ENCODE peak calls at places on chromosomes 3 and 15, in seven cellular contexts. R is A549, I is right atrium auricular region, Z is fibroblast of mammary gland, S is fibroblast of lung, T is astrocyte, M is AG04449. C is an unnamed sample.

GRCh38 chr3:105953831-105954230 is 85.0 kb upstream of the CBLB start:
- DNase-seq in Z (peak), I (no peak), S (no peak), T (no peak), M (no peak), R (no peak), C (no peak)

GRCh38 chr3:31893174-31893573 is 87.9 kb downstream of the OSBPL10 start:
- DNase-seq in S (peak), Z (no peak), I (no peak), M (no peak), T (peak), R (no peak), C (peak)

GRCh38 chr15:71082803-71083202 is 32.5 kb upstream of the THSD4 start:
- DNase-seq in M (no peak), S (no peak), Z (peak), R (no peak), I (no peak), T (no peak), C (no peak)

GRCh38 chr15:48759921-48760320 is 50.9 kb downstream of the CEP152 start:
- DNase-seq in M (no peak), S (no peak), R (no peak), Z (no peak), T (no peak), I (no peak), C (peak)

GRCh38 chr15:41502787-41503668 is 9.4 kb downstream of the ITPKA start:
- DNase-seq in I (no peak), T (no peak), R (no peak), Z (no peak), M (no peak), S (no peak), C (no peak)

GRCh38 chr15:75349851-75350588 is 3.2 kb downstream of the NEIL1 start:
- DNase-seq in Z (no peak), S (no peak), I (no peak), M (no peak), T (no peak), R (no peak), C (no peak)

GRCh38 chr15:60218256-60218655 is 179.5 kb downstream of the ANXA2 start:
- DNase-seq in S (no peak), R (no peak), M (no peak), I (no peak), Z (no peak), T (no peak), C (peak)

GRCh38 chr15:41115652-41116115 is 396 bp downstream of the INO80 start:
- DNase-seq in I (peak), M (no peak), Z (peak), T (peak), R (peak), S (peak), C (peak)

GRCh38 chr3:52526151-52526561 is 7.5 kb downstream of the NT5DC2 start:
- DNase-seq in M (no peak), I (no peak), T (no peak), Z (no peak), R (no peak), S (no peak), C (peak)

GRCh38 chr3:186022931-186023330 is 85.1 kb upstream of the TRA2B start:
- DNase-seq in R (no peak), I (no peak), Z (peak), S (no peak), T (no peak), M (no peak), C (no peak)

GRCh38 chr15:31197497-31198414 is 96.2 kb upstream of the TRPM1 start:
- DNase-seq in M (no peak), I (peak), R (peak), T (no peak), S (no peak), Z (peak), C (peak)

GRCh38 chr15:42152196-42152920 is 4.1 kb downstream of the PLA2G4F start:
- DNase-seq in R (no peak), Z (no peak), S (no peak), M (no peak), I (no peak), T (no peak), C (peak)

GRCh38 chr3:148601766-148602685 is 95.7 kb upstream of the AGTR1 start:
- DNase-seq in S (peak), T (peak), Z (peak), R (peak), M (no peak), I (no peak), C (no peak)

GRCh38 chr3:46778101-46778500 is 60.4 kb upstream of the PRSS50 start:
- DNase-seq in T (no peak), S (no peak), R (no peak), M (no peak), I (no peak), Z (no peak), C (no peak)

GRCh38 chr3:189790658-189791057 is 159.5 kb downstream of the TP63 start:
- DNase-seq in T (no peak), I (no peak), Z (no peak), R (no peak), S (no peak), M (no peak), C (peak)

GRCh38 chr3:150913174-150913922 is 8.1 kb upstream of the MINDY4B start:
- DNase-seq in R (no peak), S (peak), M (no peak), I (no peak), Z (no peak), T (no peak), C (no peak)

GRCh38 chr3:44999782-45000181 is 23.7 kb downstream of the EXOSC7 start:
- DNase-seq in Z (no peak), T (no peak), M (no peak), R (no peak), S (no peak), I (no peak), C (peak)

GRCh38 chr15:48823237-48823636 is 12.4 kb upstream of the CEP152 start:
- DNase-seq in R (no peak), M (no peak), Z (no peak), S (no peak), I (no peak), T (peak), C (no peak)

GRCh38 chr15:95639208-95639607 is 691.3 kb upstream of the NR2F2 start:
- DNase-seq in Z (no peak), R (no peak), I (no peak), M (no peak), S (no peak), T (no peak), C (no peak)

DNA sequence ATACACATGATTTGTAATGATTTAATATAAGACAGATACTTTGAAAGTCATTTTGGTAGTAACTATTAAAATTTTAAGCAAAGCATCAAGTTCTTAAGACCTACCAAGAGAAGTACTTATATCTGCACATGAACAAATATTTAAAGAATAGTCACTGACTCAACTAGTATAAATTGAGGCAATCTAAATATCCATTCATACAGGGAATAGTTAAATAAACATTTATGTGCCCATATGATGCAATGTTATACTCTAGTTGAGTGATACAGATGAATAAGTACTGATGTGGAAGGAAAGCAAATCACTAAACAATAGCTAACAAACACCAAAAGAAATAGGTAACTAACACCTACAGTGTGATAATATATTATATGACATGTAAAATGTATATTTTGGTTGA is 527.7 kb downstream of the EPHA3 start:
- DNase-seq in M (no peak), T (no peak), Z (no peak), R (no peak), I (no peak), S (peak), C (peak)
- TF ChIP-seq CTCF in M (no peak), T (no peak), Z (no peak), R (no peak), I (no peak), S (no peak), C (no peak)

GRCh38 chr3:67018789-67019525 is 20.9 kb downstream of the KBTBD8 start:
- DNase-seq in T (no peak), R (no peak), I (no peak), Z (no peak), M (no peak), S (no peak), C (peak)

GRCh38 chr3:67017211-67017610 is 19.1 kb downstream of the KBTBD8 start:
- DNase-seq in T (no peak), Z (peak), R (no peak), S (peak), M (no peak), I (no peak), C (peak)

GRCh38 chr3:67018105-67018788 is 20.1 kb downstream of the KBTBD8 start:
- DNase-seq in S (peak), Z (peak), M (no peak), I (no peak), R (peak), T (no peak), C (peak)

GRCh38 chr3:67016522-67017080 is 18.5 kb downstream of the KBTBD8 start:
- DNase-seq in T (no peak), M (no peak), S (no peak), I (no peak), Z (no peak), R (no peak), C (no peak)

GRCh38 chr3:67015702-67016500 is 17.8 kb downstream of the KBTBD8 start:
- DNase-seq in I (no peak), R (no peak), S (no peak), M (no peak), T (no peak), Z (no peak), C (no peak)
- H3K4me3 ChIP-seq in I (no peak), R (no peak), S (no peak), M (no peak), T (no peak), Z (no peak), C (no peak)

GRCh38 chr15:35206060-35206675 is 121.1 kb upstream of the NANOGP8 start:
- DNase-seq in S (peak), Z (peak), I (no peak), T (no peak), R (peak), M (no peak), C (peak)
- TF ChIP-seq CTCF in S (peak), Z (peak), I (no peak), T (peak), R (peak), M (no peak), C (peak)

GRCh38 chr3:129014793-129015345 is 13.8 kb downstream of the EFCC1 start:
- DNase-seq in S (no peak), M (no peak), I (no peak), T (no peak), Z (no peak), R (no peak), C (no peak)

GRCh38 chr3:129016725-129017530 is 15.8 kb downstream of the EFCC1 start:
- DNase-seq in S (peak), T (peak), R (no peak), M (no peak), I (peak), Z (no peak), C (no peak)

GRCh38 chr3:129016366-129016724 is 15.2 kb downstream of the EFCC1 start:
- DNase-seq in S (no peak), I (no peak), Z (no peak), M (no peak), T (no peak), R (no peak), C (peak)

GRCh38 chr3:129014148-129014547 is 13.0 kb downstream of the EFCC1 start:
- DNase-seq in M (no peak), I (no peak), R (no peak), T (peak), Z (no peak), S (no peak), C (no peak)

DNA sequence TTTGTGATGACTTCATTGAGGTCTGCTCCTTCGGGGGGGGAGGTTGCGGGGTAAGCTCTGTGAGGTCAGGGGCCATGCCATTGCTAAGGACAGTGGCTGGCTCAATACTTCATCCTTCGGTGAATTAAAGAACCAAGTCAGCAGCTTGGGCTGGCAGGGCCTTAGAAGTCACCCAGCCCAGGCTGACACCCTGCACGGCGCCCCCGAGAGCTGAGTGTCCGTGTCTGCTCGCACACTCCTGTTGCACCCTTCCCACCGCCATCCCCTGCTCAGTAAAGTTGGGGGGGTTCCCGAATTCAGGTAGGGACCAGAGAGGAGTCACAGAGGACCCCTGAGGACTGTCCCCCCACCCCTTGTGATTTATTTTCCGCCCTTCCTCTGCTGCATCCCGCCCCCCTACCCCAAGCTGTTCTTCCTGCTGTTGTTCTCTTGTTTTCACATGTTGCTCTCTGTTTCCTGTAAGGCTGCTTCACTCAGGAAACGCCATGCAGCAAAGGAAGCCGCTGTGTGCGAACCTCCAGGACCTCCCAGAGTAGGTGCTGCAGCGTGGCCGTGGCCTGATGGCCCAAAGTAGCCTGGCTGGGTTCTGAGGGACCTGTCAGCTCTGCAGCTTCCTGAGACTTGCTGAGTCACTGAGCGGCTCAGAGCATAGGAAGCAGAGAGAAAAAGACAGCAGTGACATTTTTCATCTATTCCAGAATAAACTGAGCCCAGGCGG is 14.4 kb downstream of the EFCC1 start:
- DNase-seq in T (no peak), I (no peak), M (no peak), Z (no peak), S (no peak), R (no peak), C (no peak)
- H3K4me3 ChIP-seq in T (no peak), I (no peak), M (no peak), Z (no peak), S (no peak), R (no peak), C (no peak)

DNA sequence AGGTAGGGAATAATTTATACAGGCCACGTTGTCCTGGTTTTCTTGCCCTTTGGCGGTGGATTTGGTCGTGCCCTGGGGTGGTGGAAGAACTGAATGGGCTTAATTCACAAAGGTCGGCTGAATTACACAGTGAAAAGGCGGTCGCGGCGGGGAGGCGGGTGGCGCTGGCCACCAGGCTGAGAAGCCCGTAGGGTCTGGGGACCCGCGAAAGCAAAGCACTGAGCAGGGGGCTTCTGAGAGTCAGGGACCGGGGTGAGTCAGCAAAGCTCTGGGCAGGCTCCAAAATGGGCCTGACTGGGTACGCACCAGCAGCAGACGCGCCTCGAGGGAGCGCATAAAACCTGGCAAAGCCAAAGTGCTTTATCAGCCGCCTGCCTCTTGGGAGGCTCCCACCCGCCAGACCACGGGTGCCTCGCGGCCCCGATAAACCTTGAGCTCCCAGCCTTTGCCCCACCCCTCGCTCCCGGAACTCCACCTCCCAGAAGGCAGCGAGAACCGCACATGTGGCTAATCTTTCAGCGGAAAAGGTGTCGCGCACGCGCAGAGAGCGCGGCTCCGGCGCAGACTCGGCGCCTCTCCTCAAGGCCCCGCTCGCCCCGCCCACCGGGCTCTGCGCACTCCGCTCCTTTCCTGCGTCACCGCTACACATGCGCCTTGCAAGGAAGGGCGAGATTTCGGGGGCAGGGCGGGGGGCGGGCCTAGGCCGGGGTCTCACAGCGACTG is 377 bp upstream of the ABCF3 start:
- DNase-seq in R (peak), S (peak), T (peak), M (peak), I (peak), Z (peak), C (peak)
- TF ChIP-seq CTCF in R (no peak), S (no peak), T (no peak), M (no peak), I (no peak), Z (no peak), C (no peak)

DNA sequence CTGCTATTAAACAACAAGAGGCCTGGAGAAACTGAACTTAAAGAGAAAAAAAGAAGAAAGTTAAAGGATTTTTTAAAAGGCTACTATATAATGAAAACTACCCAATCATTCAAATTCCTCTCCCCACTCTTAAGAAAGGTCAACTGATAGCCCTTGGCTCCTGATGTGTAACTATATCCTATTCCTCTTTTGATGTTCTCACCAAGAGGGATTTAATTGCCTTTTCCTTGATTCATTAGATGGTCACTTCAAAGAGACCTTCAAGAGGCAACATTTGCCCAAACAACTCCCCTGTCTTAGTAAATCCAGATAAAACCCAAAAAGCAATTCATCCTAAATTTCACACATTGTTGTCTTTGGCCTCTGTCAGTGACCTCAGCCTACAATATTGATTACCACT is 86.0 kb downstream of the FMN1 start:
- DNase-seq in S (no peak), Z (no peak), R (no peak), T (no peak), I (no peak), M (no peak), C (no peak)
- H3K4me3 ChIP-seq in S (no peak), Z (no peak), R (no peak), T (no peak), I (no peak), M (no peak), C (no peak)

DNA sequence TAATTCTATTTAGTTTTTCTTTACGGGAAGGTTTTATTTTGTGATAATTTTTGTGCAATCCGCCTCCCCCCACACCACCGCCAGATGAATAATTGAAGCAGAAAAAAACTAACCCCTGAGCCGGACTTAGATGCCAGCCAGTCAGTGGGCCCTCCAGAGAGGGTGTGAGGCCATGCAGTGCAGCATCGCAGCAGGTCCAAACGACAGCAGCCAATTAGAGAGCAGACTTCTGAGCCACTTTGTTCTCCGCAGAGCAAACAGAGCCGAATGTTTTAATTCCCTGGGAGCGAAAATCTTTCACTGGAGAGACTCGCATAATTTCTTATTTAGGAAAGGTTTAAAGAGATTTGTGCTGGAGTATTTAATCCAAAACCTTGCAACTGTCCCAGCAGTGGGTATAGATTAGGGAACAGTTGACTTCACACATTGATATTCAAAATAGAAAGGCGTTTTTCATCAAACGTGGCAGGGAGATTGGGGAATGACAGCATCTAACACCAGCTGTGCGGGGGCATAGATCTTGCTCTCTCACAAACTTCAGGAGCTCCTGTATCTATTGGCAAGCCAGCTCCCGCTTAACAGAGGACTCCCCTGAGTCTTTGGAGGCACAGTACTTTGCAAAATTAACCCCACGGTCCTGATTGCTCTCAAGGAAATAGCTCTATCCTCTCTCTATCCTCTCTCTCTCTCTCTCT is 168.1 kb downstream of the MEX3B start:
- DNase-seq in Z (no peak), I (no peak), R (no peak), T (no peak), S (no peak), M (no peak), C (no peak)
- TF ChIP-seq CTCF in Z (no peak), I (no peak), R (no peak), T (no peak), S (no peak), M (no peak), C (no peak)

GRCh38 chr3:14602006-14602803 is 49.4 kb upstream of the CCDC174 start:
- DNase-seq in M (no peak), T (no peak), Z (no peak), S (no peak), I (no peak), R (peak), C (no peak)
- H3K4me3 ChIP-seq in M (peak), T (peak), Z (no peak), S (no peak), I (peak), R (peak), C (peak)

DNA sequence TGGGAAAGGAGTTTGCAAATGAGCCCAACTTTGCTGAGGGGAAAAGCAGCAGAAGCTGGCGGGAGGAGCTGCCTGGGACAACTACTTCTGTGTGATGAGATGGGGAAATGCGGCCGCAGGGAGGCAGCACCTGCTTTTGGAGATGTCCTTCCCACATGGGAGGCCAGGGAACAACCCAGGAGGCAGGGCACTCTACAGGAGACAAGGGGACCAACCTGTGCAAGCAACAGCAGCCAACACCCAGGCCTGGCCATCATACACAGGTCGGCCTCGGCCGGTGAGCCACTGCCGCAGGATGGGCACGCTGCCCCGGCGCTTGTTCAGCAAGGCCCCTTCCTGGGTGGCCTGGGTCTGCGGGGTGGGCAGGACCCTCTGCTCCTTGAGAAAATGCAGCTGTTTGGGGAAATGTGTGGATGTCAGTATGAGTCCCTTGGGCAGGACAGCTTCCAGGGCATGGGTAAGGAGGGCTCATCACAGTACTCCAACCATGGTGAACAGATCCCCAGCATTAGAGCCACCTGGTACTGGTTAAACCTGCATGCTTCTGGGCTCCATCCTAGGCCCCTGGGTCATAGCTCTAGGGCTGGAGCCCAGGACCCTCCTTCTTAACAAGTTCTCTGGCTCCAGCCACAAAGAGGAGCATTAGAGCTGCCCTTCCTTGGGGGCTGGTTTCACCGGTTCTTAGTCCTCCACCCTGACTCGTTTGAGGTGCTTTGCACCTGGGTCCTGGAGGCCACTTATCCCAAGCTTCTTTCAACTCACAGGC is 11.6 kb downstream of the EPB42 start:
- DNase-seq in S (no peak), Z (no peak), T (no peak), I (no peak), R (peak), M (no peak), C (peak)
- TF ChIP-seq CTCF in S (no peak), Z (no peak), T (no peak), I (no peak), R (peak), M (no peak), C (peak)

C was measured in epithelial cell of esophagus.